ENCODE peak calls at places on chromosomes 7 and 10, in five cellular contexts. R is H9; C is ureter; B is activated CD4-positive, CD25-positive, alpha-beta regulatory T cell; V is GM20000. K is an unnamed sample.

GRCh38 chr10:131975003-131975402 is 6.7 kb downstream of the BNIP3 start:
- DNase-seq in R (no peak), C (no peak), B (no peak), V (no peak), K (no peak)

GRCh38 chr7:28075674-28076358 is 104.8 kb downstream of the JAZF1 start:
- DNase-seq in R (no peak), C (no peak), B (no peak), V (no peak), K (no peak)

GRCh38 chr7:56287429-56288138 is 171.4 kb upstream of the NUPR2 start:
- DNase-seq in R (no peak), C (no peak), B (no peak), V (no peak), K (no peak)

GRCh38 chr7:96899108-96899507 is 106.2 kb upstream of the DLX6 start:
- DNase-seq in R (no peak), C (no peak), B (no peak), V (no peak), K (no peak)

GRCh38 chr7:31271641-31272405 is 68.7 kb downstream of the NEUROD6 start:
- DNase-seq in R (no peak), C (no peak), B (no peak), V (no peak), K (no peak)

GRCh38 chr7:5773661-5774086 is 7.8 kb downstream of the RNF216 start:
- DNase-seq in R (no peak), C (no peak), B (no peak), V (no peak), K (no peak)

GRCh38 chr7:102390697-102391484 is 5.3 kb upstream of the PRKRIP1 start:
- DNase-seq in R (peak), C (peak), B (peak), V (peak), K (peak)

GRCh38 chr10:112915590-112916572 is 34.2 kb upstream of the TCF7L2 start:
- DNase-seq in R (no peak), C (peak), B (no peak), V (no peak), K (no peak)

GRCh38 chr10:125584954-125585353 is 98.0 kb downstream of the TEX36 start:
- DNase-seq in R (no peak), C (no peak), B (no peak), V (no peak), K (no peak)

GRCh38 chr7:84548366-84549085 is 353.9 kb upstream of the SEMA3A start:
- DNase-seq in R (no peak), C (no peak), B (no peak), V (no peak), K (no peak)

GRCh38 chr10:72834183-72834825 is 59.2 kb upstream of the OIT3 start:
- DNase-seq in R (no peak), C (peak), B (no peak), V (peak), K (peak)

GRCh38 chr10:4068255-4069028 is 283.4 kb upstream of the KLF6 start:
- DNase-seq in R (no peak), C (no peak), B (no peak), V (no peak), K (no peak)

GRCh38 chr7:17988858-17989257 is 38.8 kb downstream of the PRPS1L1 start:
- DNase-seq in R (peak), C (no peak), B (no peak), V (no peak), K (no peak)

GRCh38 chr10:22478555-22479334 is 133.4 kb downstream of the SPAG6 start:
- DNase-seq in R (no peak), C (no peak), B (no peak), V (no peak), K (no peak)

GRCh38 chr10:26254616-26255015 is 38.0 kb downstream of the GAD2 start:
- DNase-seq in R (no peak), C (no peak), B (no peak), V (no peak), K (no peak)

GRCh38 chr7:82376739-82377138 is 66.8 kb downstream of the CACNA2D1 start:
- DNase-seq in R (no peak), C (no peak), B (no peak), V (no peak), K (no peak)

GRCh38 chr10:6047847-6048246 is 14.3 kb downstream of the IL2RA start:
- DNase-seq in R (no peak), C (peak), B (no peak), V (no peak), K (no peak)

GRCh38 chr10:3192856-3193635 is 20.5 kb upstream of the PITRM1 start:
- DNase-seq in R (no peak), C (no peak), B (peak), V (peak), K (peak)

GRCh38 chr7:127365164-127365956 is 27.1 kb downstream of the ZNF800 start:
- DNase-seq in R (no peak), C (no peak), B (no peak), V (no peak), K (no peak)

GRCh38 chr7:69517985-69518731 is 80.1 kb upstream of the AUTS2 start:
- DNase-seq in R (peak), C (no peak), B (no peak), V (no peak), K (no peak)

K was measured in NAMALWA.